ENCODE peak calls at places on chromosomes 4 and X, in ten cellular contexts. U is pancreas, T is endothelial cell, X is right lobe of liver, J is neural crest cell, W is AG04450, K is sigmoid colon, E is mesothelial cell of epicardium, R is psoas muscle, C is fibroblast of the aortic adventitia. M is an unnamed sample.

GRCh38 chrX:119826399-119826959 is 26.3 kb downstream of the UPF3B start:
- DNase-seq in T (no peak), U (no peak), R (no peak), X (no peak), W (no peak), J (no peak), K (no peak), C (peak), E (no peak), M (peak)

GRCh38 chr4:122672091-122672490 is 51.2 kb upstream of the IL21 start:
- DNase-seq in J (no peak), E (no peak), K (no peak), R (no peak), X (no peak), U (no peak), W (no peak), T (no peak), C (no peak), M (no peak)

GRCh38 chr4:172998527-172999469 is 169.8 kb upstream of the GALNT7 start:
- DNase-seq in W (no peak), E (no peak), C (peak), K (no peak), T (no peak), R (no peak), J (no peak), X (no peak), U (no peak), M (no peak)

GRCh38 chrX:39821011-39821708 is 276.6 kb downstream of the BCOR start:
- DNase-seq in E (peak), R (peak), U (no peak), W (no peak), J (peak), X (no peak), T (peak), K (no peak), C (no peak), M (peak)

GRCh38 chr4:142778430-142778829 is 67.7 kb downstream of the INPP4B start:
- DNase-seq in U (no peak), J (no peak), T (no peak), R (no peak), E (no peak), W (peak), C (peak), X (no peak), K (no peak), M (no peak)

GRCh38 chrX:132592880-132593279 is 104.0 kb upstream of the MBNL3 start:
- DNase-seq in R (no peak), J (peak), U (no peak), E (no peak), W (no peak), C (peak), T (peak), K (no peak), X (no peak), M (peak)

GRCh38 chrX:136065044-136065671 is 79.9 kb downstream of the SLC9A6 start:
- DNase-seq in J (no peak), C (peak), R (peak), K (peak), X (no peak), E (no peak), U (no peak), T (no peak), W (no peak), M (peak)

GRCh38 chr4:185122681-185123345 is 20.3 kb upstream of the SLC25A4 start:
- DNase-seq in X (no peak), K (no peak), T (no peak), W (no peak), U (no peak), C (no peak), E (no peak), J (no peak), R (no peak), M (no peak)

GRCh38 chr4:169115144-169115896 is 105.3 kb upstream of the CBR4 start:
- DNase-seq in J (no peak), K (no peak), E (no peak), C (no peak), R (no peak), U (no peak), T (no peak), X (no peak), W (no peak), M (no peak)

GRCh38 chr4:523601-524000 is 24.6 kb downstream of the PIGG start:
- DNase-seq in K (no peak), E (no peak), X (no peak), T (no peak), U (no peak), J (no peak), C (no peak), W (no peak), R (no peak), M (no peak)

GRCh38 chr4:61545902-61546498 is 345.9 kb downstream of the ADGRL3 start:
- DNase-seq in J (no peak), U (no peak), E (no peak), W (no peak), K (no peak), R (no peak), T (no peak), C (no peak), X (no peak), M (no peak)

GRCh38 chrX:116749943-116750342 is 287.2 kb upstream of the CT83 start:
- DNase-seq in C (no peak), R (no peak), U (no peak), T (no peak), E (no peak), W (no peak), J (no peak), X (no peak), K (no peak), M (no peak)

GRCh38 chr4:6157926-6158325 is 42.4 kb downstream of the JAKMIP1 start:
- DNase-seq in U (no peak), J (no peak), X (no peak), K (no peak), W (no peak), T (no peak), R (no peak), C (no peak), E (no peak), M (no peak)

GRCh38 chr4:141643557-141643956 is 7.2 kb downstream of the IL15 start:
- DNase-seq in X (no peak), K (no peak), U (no peak), C (peak), T (no peak), J (no peak), E (no peak), W (no peak), R (no peak), M (no peak)

GRCh38 chr4:83810428-83810827 is 274.5 kb downstream of the GPAT3 start:
- DNase-seq in X (no peak), J (no peak), E (no peak), U (no peak), K (no peak), R (no peak), T (no peak), W (no peak), C (peak), M (no peak)

GRCh38 chrX:22110729-22111494 is 78.8 kb downstream of the PHEX start:
- DNase-seq in J (no peak), C (peak), X (no peak), W (no peak), K (no peak), U (no peak), E (no peak), R (no peak), T (no peak), M (no peak)

GRCh38 chr4:39576268-39576667 is 49.0 kb upstream of the UGDH start:
- DNase-seq in J (no peak), W (no peak), U (no peak), X (no peak), R (no peak), E (no peak), T (no peak), C (no peak), K (no peak), M (peak)

GRCh38 chr4:153466637-153467153 is 535 bp downstream of the TMEM131L start:
- DNase-seq in C (no peak), J (peak), E (no peak), T (no peak), X (peak), U (peak), K (no peak), R (peak), W (no peak), M (peak)

GRCh38 chr4:168830777-168831512 is 179.1 kb downstream of the CBR4 start:
- DNase-seq in W (no peak), U (no peak), E (no peak), X (no peak), C (no peak), R (no peak), T (no peak), K (no peak), J (no peak), M (no peak)

GRCh38 chr4:35163189-35163588 is 1081.1 kb downstream of the ARAP2 start:
- DNase-seq in R (no peak), X (no peak), K (no peak), E (no peak), C (no peak), W (no peak), T (no peak), J (no peak), U (no peak), M (no peak)

GRCh38 chrX:83319023-83319422 is 189.1 kb upstream of the POU3F4 start:
- DNase-seq in W (no peak), J (no peak), T (no peak), K (no peak), U (no peak), E (no peak), C (no peak), X (no peak), R (no peak), M (no peak)

GRCh38 chr4:22237846-22238513 is 277.9 kb downstream of the ADGRA3 start:
- DNase-seq in T (no peak), W (no peak), U (no peak), C (no peak), K (no peak), J (no peak), X (peak), R (no peak), E (no peak), M (no peak)

GRCh38 chr4:141347738-141348524 is 127.2 kb downstream of the ZNF330 start:
- DNase-seq in J (no peak), W (no peak), T (no peak), C (peak), K (no peak), X (no peak), R (no peak), E (no peak), U (no peak), M (no peak)

GRCh38 chr4:37392540-37393255 is 148.2 kb downstream of the NWD2 start:
- DNase-seq in R (no peak), U (no peak), E (no peak), C (no peak), K (peak), T (no peak), X (no peak), W (no peak), J (peak), M (no peak)

GRCh38 chr4:2832981-2833670 is 10.5 kb upstream of the ADD1 start:
- DNase-seq in U (no peak), E (peak), J (no peak), C (no peak), R (peak), T (no peak), W (no peak), K (peak), X (peak), M (no peak)

GRCh38 chr4:183987529-183987946 is 82.4 kb downstream of the STOX2 start:
- DNase-seq in E (peak), X (no peak), C (peak), U (no peak), T (no peak), J (peak), W (peak), R (peak), K (peak), M (no peak)

GRCh38 chrX:140177821-140178220 is 212.5 kb upstream of the CXorf66 start:
- DNase-seq in J (no peak), W (no peak), E (no peak), X (no peak), R (no peak), T (no peak), C (no peak), K (no peak), U (no peak), M (no peak)

GRCh38 chrX:12949927-12950656 is 24.8 kb upstream of the TMSB4X start:
- DNase-seq in T (no peak), X (peak), E (no peak), K (peak), C (peak), W (peak), R (peak), U (no peak), J (no peak), M (peak)

GRCh38 chr4:14607578-14607977 is 394.7 kb upstream of the CPEB2 start:
- DNase-seq in K (no peak), E (no peak), T (no peak), W (no peak), X (no peak), U (no peak), J (no peak), R (no peak), C (peak), M (no peak)

GRCh38 chr4:3108211-3108610 is 33.7 kb downstream of the HTT start:
- DNase-seq in W (no peak), K (no peak), C (peak), E (no peak), T (no peak), R (no peak), X (no peak), U (no peak), J (no peak), M (no peak)

GRCh38 chr4:84238247-84239090 is 260.6 kb downstream of the NKX6-1 start:
- DNase-seq in K (no peak), X (no peak), R (no peak), E (no peak), T (no peak), U (no peak), J (no peak), W (no peak), C (peak), M (no peak)

GRCh38 chrX:33207056-33207455 is 4.3 kb downstream of the DMD start:
- DNase-seq in J (no peak), R (no peak), U (no peak), T (no peak), C (peak), E (no peak), W (no peak), X (no peak), K (no peak), M (no peak)

GRCh38 chr4:83272900-83273299 is 11.7 kb downstream of the COQ2 start:
- DNase-seq in X (no peak), E (no peak), C (no peak), T (no peak), U (no peak), R (no peak), W (no peak), K (no peak), J (no peak), M (no peak)

GRCh38 chr4:129095811-129096454 is at the start of gene C4orf33:
- DNase-seq in W (peak), U (peak), T (peak), K (peak), J (peak), R (peak), C (peak), E (peak), X (peak), M (peak)

GRCh38 chr4:125728568-125728967 is 413.8 kb downstream of the FAT4 start:
- DNase-seq in U (no peak), T (no peak), J (no peak), C (peak), X (no peak), E (no peak), R (no peak), K (no peak), W (peak), M (no peak)

GRCh38 chr4:150950657-150951056 is 64.4 kb downstream of the LRBA start:
- DNase-seq in R (no peak), J (no peak), X (no peak), C (no peak), K (no peak), T (no peak), W (no peak), E (no peak), U (no peak), M (no peak)

GRCh38 chr4:153083447-153083921 is 120.8 kb upstream of the TRIM2 start:
- DNase-seq in K (no peak), U (no peak), R (no peak), W (peak), C (peak), X (no peak), T (peak), J (peak), E (peak), M (peak)

GRCh38 chr4:23819041-23819511 is 70.8 kb downstream of the PPARGC1A start:
- DNase-seq in X (no peak), U (no peak), K (no peak), T (no peak), W (no peak), R (no peak), E (no peak), J (no peak), C (no peak), M (no peak)

GRCh38 chr4:7462509-7462971 is 27.8 kb upstream of the PSAPL1 start:
- DNase-seq in R (no peak), K (no peak), J (no peak), X (no peak), W (no peak), T (no peak), U (peak), C (no peak), E (no peak), M (no peak)
- TF ChIP-seq CTCF in R (no peak), K (no peak), J (no peak), X (peak), W (peak), T (no peak), U (no peak), C (no peak), E (no peak), M (no peak)

GRCh38 chr4:103499094-103499493 is 220.7 kb downstream of the TACR3 start:
- DNase-seq in C (no peak), J (no peak), X (no peak), W (no peak), T (no peak), E (no peak), K (no peak), U (no peak), R (no peak), M (no peak)
- TF ChIP-seq CTCF in C (peak), J (no peak), X (no peak), W (no peak), T (no peak), E (no peak), K (no peak), U (no peak), R (no peak), M (no peak)

GRCh38 chr4:158112612-158113011 is 60.2 kb downstream of the GASK1B start:
- DNase-seq in K (no peak), T (no peak), E (no peak), U (no peak), W (no peak), X (no peak), R (no peak), C (peak), J (no peak), M (no peak)
- TF ChIP-seq CTCF in K (no peak), T (no peak), E (no peak), U (no peak), W (no peak), X (no peak), R (no peak), C (no peak), J (no peak), M (no peak)

GRCh38 chr4:27514711-27515110 is 654.1 kb downstream of the STIM2 start:
- DNase-seq in E (no peak), U (no peak), K (no peak), C (peak), W (no peak), J (no peak), T (no peak), X (no peak), R (no peak), M (no peak)

GRCh38 chr4:27518876-27519275 is 658.2 kb downstream of the STIM2 start:
- DNase-seq in J (no peak), R (no peak), K (no peak), E (no peak), T (no peak), W (no peak), X (no peak), C (no peak), U (no peak), M (no peak)

GRCh38 chr4:27515140-27515539 is 654.5 kb downstream of the STIM2 start:
- DNase-seq in K (no peak), U (no peak), R (no peak), T (no peak), C (no peak), J (no peak), W (no peak), E (no peak), X (no peak), M (no peak)
- TF ChIP-seq CTCF in K (no peak), U (no peak), R (no peak), T (no peak), C (no peak), J (no peak), W (no peak), E (no peak), X (no peak), M (no peak)

M was measured in activated CD8-positive, alpha-beta T cell treated with anti-CD3 and anti-CD28 coated beads for 36 hours.